ENCODE peak calls at places on chromosome 16, in eight cellular contexts. Z is T-helper 9 cell, F is HEK293T, I is colonic mucosa, X is left colon, Y is NCI-H1092, K is transverse colon, V is left ventricle myocardium inferior. J is an unnamed sample.

GRCh38 chr16:80116711-80117110 is 424.1 kb upstream of the DYNLRB2 start:
- DNase-seq in Z (no peak), F (no peak), I (no peak), X (no peak), Y (no peak), K (no peak), V (no peak), J (no peak)

GRCh38 chr16:87416826-87417471 is 24.8 kb downstream of the MAP1LC3B start:
- DNase-seq in Z (no peak), F (no peak), I (peak), X (no peak), Y (no peak), K (peak), V (peak), J (no peak)

GRCh38 chr16:27245276-27246231 is 23.0 kb downstream of the NSMCE1 start:
- DNase-seq in Z (no peak), F (no peak), I (no peak), X (peak), Y (no peak), K (no peak), V (no peak), J (no peak)

GRCh38 chr16:14302031-14302398 is 230.9 kb downstream of the MRTFB start:
- DNase-seq in Z (no peak), F (peak), I (peak), X (peak), Y (no peak), K (peak), V (peak), J (no peak)

GRCh38 chr16:57906385-57907316 is 64.3 kb downstream of the CNGB1 start:
- DNase-seq in Z (no peak), F (no peak), I (no peak), X (no peak), Y (no peak), K (no peak), V (no peak), J (peak)

GRCh38 chr16:88681709-88682451 is 4.4 kb downstream of the SNAI3 start:
- DNase-seq in Z (no peak), F (no peak), I (no peak), X (peak), Y (no peak), K (peak), V (peak), J (peak)

GRCh38 chr16:56125922-56126321 is 65.4 kb upstream of the GNAO1 start:
- DNase-seq in Z (no peak), F (no peak), I (no peak), X (no peak), Y (no peak), K (no peak), V (no peak), J (no peak)

GRCh38 chr16:87765473-87765775 is 362 bp downstream of the KLHDC4 start:
- DNase-seq in Z (peak), F (peak), I (no peak), X (no peak), Y (no peak), K (peak), V (no peak), J (no peak)

GRCh38 chr16:456891-457483 is 31.5 kb downstream of the RAB11FIP3 start:
- DNase-seq in Z (no peak), F (no peak), I (no peak), X (no peak), Y (no peak), K (no peak), V (no peak), J (no peak)

GRCh38 chr16:2019919-2020831 is 590 bp downstream of the NPW start:
- DNase-seq in Z (no peak), F (no peak), I (no peak), X (no peak), Y (no peak), K (no peak), V (no peak), J (no peak)

J was measured in stimulated activated effector memory CD8-positive, alpha-beta T cell treated with anti-CD3 and anti-CD28 coated beads, Interleukin-12 subunit alpha, Interleukin-12 subunit beta, amount 100 ng/mL, for 72 hours.